ENCODE peak calls at places on chromosome 12, in ten cellular contexts. Q is cardiac muscle cell; E is astrocyte; U is adrenal gland; W is pancreas; L is vagina; Y is HCT116; F is uterus; M is adipocyte; D is CD8-positive, alpha-beta T cell. N is an unnamed sample.
A peak's percentile ranks its signal among the peaks of the same experiment; 100 is the strongest.

GRCh38 chr12:116642101-116642500 is 82.9 kb downstream of the MAP1LC3B2 start:
- DNase-seq in F (no peak), Q (no peak), L (no peak), D (no peak), Y (no peak), W (no peak), E (no peak), M (no peak), U (no peak), N (no peak)

GRCh38 chr12:111330800-111331752 is 37.8 kb downstream of the PHETA1 start:
- DNase-seq in W (no peak), U (no peak), Q (peak; percentile 71), E (peak; percentile 29), D (no peak), L (no peak), F (no peak), M (peak; percentile 75), Y (peak; percentile 42), N (no peak)

GRCh38 chr12:122845041-122845864 is 10.0 kb downstream of the HIP1R start:
- DNase-seq in F (no peak), L (no peak), D (no peak), Y (no peak), Q (no peak), E (no peak), M (no peak), U (no peak), W (no peak), N (peak; percentile 41)

GRCh38 chr12:124940393-124941169 is 26.1 kb upstream of the UBC start:
- DNase-seq in U (peak; percentile 96), E (peak; percentile 71), F (peak; percentile 91), D (peak; percentile 53), L (no peak), M (peak; percentile 96), Q (peak; percentile 93), W (peak; percentile 79), Y (peak; percentile 86), N (peak; percentile 93)

GRCh38 chr12:65074932-65075331 is 46.2 kb downstream of the WIF1 start:
- DNase-seq in D (no peak), F (no peak), M (no peak), Q (no peak), L (no peak), W (no peak), U (no peak), E (no peak), Y (peak; percentile 27), N (no peak)

GRCh38 chr12:62484234-62484633 is 17.6 kb downstream of the MON2 start:
- DNase-seq in Y (no peak), L (no peak), W (no peak), U (no peak), M (peak; percentile 29), D (no peak), Q (no peak), E (no peak), F (no peak), N (no peak)

GRCh38 chr12:98419101-98419794 is 96.1 kb upstream of the TMPO start:
- DNase-seq in U (no peak), L (no peak), E (no peak), F (no peak), M (no peak), W (no peak), D (no peak), Y (no peak), Q (peak; percentile 32), N (no peak)

GRCh38 chr12:93442411-93443340 is 929 bp upstream of the UBE2N start:
- DNase-seq in E (no peak), L (no peak), U (no peak), M (no peak), Q (no peak), D (no peak), W (no peak), Y (no peak), F (no peak), N (no peak)

GRCh38 chr12:39105111-39105510 is 199.7 kb upstream of the CPNE8 start:
- DNase-seq in M (no peak), L (no peak), Y (no peak), U (no peak), F (no peak), E (peak; percentile 96), W (no peak), D (no peak), Q (peak; percentile 39), N (no peak)

DNA sequence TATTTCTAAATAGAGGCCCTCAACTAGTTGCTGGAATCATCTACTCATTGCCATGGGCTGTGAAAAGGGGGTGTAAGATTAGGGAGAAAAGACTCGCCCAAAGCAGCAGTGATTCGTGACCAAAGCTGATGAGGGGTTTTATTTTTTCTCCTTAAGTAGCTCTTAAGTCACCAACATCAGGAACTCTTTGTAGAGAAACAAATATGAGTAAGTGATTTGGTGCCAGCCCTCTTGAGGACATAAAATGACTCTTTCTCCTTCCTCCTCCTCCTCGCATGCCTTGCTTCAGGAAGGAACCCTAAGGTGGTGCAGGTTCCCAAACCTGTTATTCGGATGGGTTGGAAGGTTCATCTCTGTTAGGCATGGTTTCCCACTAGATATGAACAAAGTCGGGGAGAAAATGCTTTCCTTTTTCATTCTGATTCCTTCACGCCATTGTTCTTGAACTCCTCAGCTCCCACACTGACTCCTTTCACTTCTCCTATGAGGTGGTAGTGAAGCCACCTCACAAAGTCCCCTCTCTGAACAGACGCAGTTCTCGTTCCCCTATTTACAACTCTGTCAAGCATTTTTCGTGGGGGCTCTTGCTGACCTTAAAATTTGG is 113.4 kb downstream of the ETV6 start:
- DNase-seq in F (no peak), E (no peak), U (no peak), M (no peak), Q (no peak), Y (no peak), L (no peak), W (no peak), D (no peak), N (no peak)
- H3K4me1 ChIP-seq in F (peaks cover 26% of the 10 kb centered on the region), E (peaks cover 54% of the 10 kb centered on the region), U (peaks cover 47% of the 10 kb centered on the region), M (peaks cover 37% of the 10 kb centered on the region), Q (peaks cover 46% of the 10 kb centered on the region), Y (no peaks in the 10 kb centered on the region), L (peaks cover 42% of the 10 kb centered on the region), W (peaks cover 38% of the 10 kb centered on the region), D (peaks cover 24% of the 10 kb centered on the region), N (peaks cover 77% of the 10 kb centered on the region)

DNA sequence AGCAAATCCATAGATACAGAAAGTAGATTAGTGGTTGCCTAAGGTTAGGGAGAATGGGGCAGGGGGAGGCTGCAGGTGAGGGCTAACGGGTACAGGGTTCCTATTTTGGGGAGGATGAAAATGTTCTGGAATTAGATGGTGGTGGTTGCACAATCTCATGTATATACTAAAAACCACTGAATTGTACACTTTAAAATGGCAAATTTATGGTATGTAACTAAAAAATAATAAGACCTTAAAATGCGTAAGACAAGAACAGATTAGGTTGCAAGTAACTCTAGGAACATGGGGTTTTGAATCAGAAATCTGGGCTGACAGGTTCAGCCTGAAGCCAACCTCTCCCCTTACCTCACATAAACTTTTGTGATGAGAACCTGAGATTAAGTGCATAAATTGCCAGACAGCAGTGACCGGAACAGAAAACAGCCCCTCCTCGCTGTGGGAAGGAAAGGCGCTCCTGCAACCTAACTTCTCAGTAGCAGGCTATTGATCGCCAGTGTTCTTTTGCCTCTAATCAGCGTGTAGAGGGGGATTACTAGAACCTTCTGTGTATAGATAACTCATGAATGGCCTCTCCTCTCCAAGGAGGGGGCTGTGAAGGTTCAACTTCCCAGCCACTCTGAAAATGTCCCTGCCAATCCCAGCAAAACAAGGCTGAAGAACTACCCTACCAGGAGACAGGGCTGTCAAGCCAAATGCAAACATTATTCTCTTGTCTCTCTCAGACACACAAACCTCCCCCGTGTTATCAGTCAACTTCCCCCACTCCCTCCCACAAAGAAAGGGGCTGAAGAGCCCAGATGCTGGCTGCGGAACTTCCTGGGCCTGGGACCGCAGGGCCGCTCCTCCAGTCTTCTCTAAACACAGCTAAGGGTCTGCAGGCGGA is 1.9 kb downstream of the SSH1 start:
- DNase-seq in U (peak; percentile 63), E (peak; percentile 34), Q (peak; percentile 69), Y (no peak), D (no peak), M (no peak), L (no peak), F (no peak), W (no peak), N (no peak)
- H3K4me1 ChIP-seq in U (peaks cover 67% of the 10 kb centered on the region), E (peaks cover 59% of the 10 kb centered on the region), Q (peaks cover 24% of the 10 kb centered on the region), Y (peaks cover 59% of the 10 kb centered on the region), D (peaks cover 27% of the 10 kb centered on the region), M (peaks cover 64% of the 10 kb centered on the region), L (peaks cover 50% of the 10 kb centered on the region), F (peaks cover 6% of the 10 kb centered on the region), W (peaks cover 32% of the 10 kb centered on the region), N (peaks cover 80% of the 10 kb centered on the region)

GRCh38 chr12:32298917-32299316 is 100.4 kb upstream of the FGD4 start:
- DNase-seq in U (no peak), Q (no peak), Y (no peak), L (no peak), E (no peak), F (no peak), W (no peak), M (peak; percentile 77), D (no peak), N (no peak)
- H3K4me1 ChIP-seq in U (no peaks in the 10 kb centered on the region), Q (no peaks in the 10 kb centered on the region), Y (no peaks in the 10 kb centered on the region), L (no peaks in the 10 kb centered on the region), E (no peaks in the 10 kb centered on the region), F (no peaks in the 10 kb centered on the region), W (no peaks in the 10 kb centered on the region), M (no peaks in the 10 kb centered on the region), D (no peaks in the 10 kb centered on the region), N (no peaks in the 10 kb centered on the region)

DNA sequence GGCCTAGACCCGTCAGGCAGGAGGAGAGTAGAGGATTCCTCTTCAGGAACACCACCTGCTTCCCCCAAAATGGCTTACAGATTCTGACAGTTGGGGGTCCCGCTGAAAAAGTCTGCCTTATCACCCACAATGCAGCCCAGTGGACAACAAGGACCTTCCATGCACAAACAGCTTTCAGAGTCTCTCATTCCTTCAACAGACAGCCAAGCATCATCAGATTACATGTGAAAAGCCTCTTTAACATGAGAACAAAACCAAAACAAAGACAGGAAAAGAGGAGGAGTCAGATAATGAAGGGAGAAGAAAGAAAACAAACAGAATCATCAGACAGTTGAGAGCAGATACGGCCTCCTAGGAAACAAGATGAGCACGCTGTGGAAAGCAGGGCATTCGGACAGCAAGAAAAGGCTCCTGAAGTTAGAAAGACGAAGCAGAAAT is 18.3 kb downstream of the KCTD10 start:
- DNase-seq in L (no peak), W (no peak), D (no peak), E (peak; percentile 44), F (no peak), Q (peak; percentile 56), U (no peak), M (peak; percentile 65), Y (no peak), N (no peak)
- H3K4me1 ChIP-seq in L (peaks cover 72% of the 10 kb centered on the region), W (peaks cover 16% of the 10 kb centered on the region), D (peaks cover 14% of the 10 kb centered on the region), E (peaks cover 69% of the 10 kb centered on the region), F (peaks cover 37% of the 10 kb centered on the region), Q (peaks cover 57% of the 10 kb centered on the region), U (peaks cover 61% of the 10 kb centered on the region), M (peaks cover 68% of the 10 kb centered on the region), Y (peaks cover 29% of the 10 kb centered on the region), N (peaks cover 70% of the 10 kb centered on the region)